ENCODE peak calls at places on chromosomes 13 and 19, in four cellular contexts. One of them, this sample, is unnamed.

GRCh38 chr13:74839656-74840055 is 642.3 kb downstream of the TBC1D4 start:
- DNase-seq in IMR-90: peak; percentile 13
- DNase-seq in suprapubic skin: no peak
- DNase-seq in spleen: no peak
- DNase-seq in this sample: no peak

GRCh38 chr13:43911283-43911682 is 31.6 kb downstream of the LACC1 start:
- DNase-seq in spleen: no peak
- DNase-seq in IMR-90: no peak
- DNase-seq in suprapubic skin: no peak
- DNase-seq in this sample: no peak

GRCh38 chr13:33509642-33510229 is 224.2 kb upstream of the STARD13 start:
- DNase-seq in spleen: peak; percentile 68
- DNase-seq in suprapubic skin: peak; percentile 80
- DNase-seq in IMR-90: no peak
- DNase-seq in this sample: no peak

GRCh38 chr19:7866399-7867091 is 7.6 kb downstream of the PRR36 start:
- DNase-seq in suprapubic skin: no peak
- DNase-seq in spleen: no peak
- DNase-seq in IMR-90: no peak
- DNase-seq in this sample: no peak

GRCh38 chr13:59689057-59689456 is 474.7 kb downstream of the DIAPH3 start:
- DNase-seq in suprapubic skin: no peak
- DNase-seq in IMR-90: no peak
- DNase-seq in spleen: no peak
- DNase-seq in this sample: no peak

GRCh38 chr19:13788991-13789390 is 6.3 kb upstream of the ZSWIM4 start:
- DNase-seq in suprapubic skin: no peak
- DNase-seq in IMR-90: peak; percentile 88
- DNase-seq in spleen: peak; percentile 75
- DNase-seq in this sample: no peak

GRCh38 chr13:33128134-33128533 is 111.9 kb downstream of the KL start:
- DNase-seq in IMR-90: no peak
- DNase-seq in spleen: no peak
- DNase-seq in suprapubic skin: no peak
- DNase-seq in this sample: no peak

GRCh38 chr19:21767065-21767800 is at the start of gene ZNF100:
- DNase-seq in IMR-90: peak; percentile 90
- DNase-seq in suprapubic skin: peak; percentile 98
- DNase-seq in spleen: peak; percentile 94
- DNase-seq in this sample: peak; percentile 92

GRCh38 chr13:28678809-28679208 is 19.9 kb downstream of the POMP start:
- DNase-seq in suprapubic skin: no peak
- DNase-seq in spleen: no peak
- DNase-seq in IMR-90: no peak
- DNase-seq in this sample: no peak

GRCh38 chr13:51549050-51549449 is 35.2 kb upstream of the WDFY2 start:
- DNase-seq in suprapubic skin: no peak
- DNase-seq in spleen: peak; percentile 75
- DNase-seq in IMR-90: no peak
- DNase-seq in this sample: peak; percentile 82

GRCh38 chr19:47514151-47514868 is 553 bp downstream of the NAPA start:
- DNase-seq in suprapubic skin: peak; percentile 86
- DNase-seq in IMR-90: no peak
- DNase-seq in spleen: peak; percentile 82
- DNase-seq in this sample: peak; percentile 90

GRCh38 chr19:41310031-41310831 is at the start of gene CCDC97:
- DNase-seq in spleen: peak; percentile 96
- DNase-seq in IMR-90: peak; percentile 85
- DNase-seq in suprapubic skin: peak; percentile 93
- DNase-seq in this sample: peak; percentile 97

GRCh38 chr19:41307090-41307875 is 2.7 kb upstream of the CCDC97 start:
- DNase-seq in suprapubic skin: no peak
- DNase-seq in IMR-90: no peak
- DNase-seq in spleen: no peak
- DNase-seq in this sample: no peak

GRCh38 chr19:41309225-41310030 is 544 bp upstream of the CCDC97 start:
- DNase-seq in suprapubic skin: no peak
- DNase-seq in IMR-90: no peak
- DNase-seq in spleen: no peak
- DNase-seq in this sample: no peak

GRCh38 chr19:41307954-41308449 is 2.0 kb upstream of the CCDC97 start:
- DNase-seq in suprapubic skin: no peak
- DNase-seq in spleen: no peak
- DNase-seq in IMR-90: no peak
- DNase-seq in this sample: no peak

DNA sequence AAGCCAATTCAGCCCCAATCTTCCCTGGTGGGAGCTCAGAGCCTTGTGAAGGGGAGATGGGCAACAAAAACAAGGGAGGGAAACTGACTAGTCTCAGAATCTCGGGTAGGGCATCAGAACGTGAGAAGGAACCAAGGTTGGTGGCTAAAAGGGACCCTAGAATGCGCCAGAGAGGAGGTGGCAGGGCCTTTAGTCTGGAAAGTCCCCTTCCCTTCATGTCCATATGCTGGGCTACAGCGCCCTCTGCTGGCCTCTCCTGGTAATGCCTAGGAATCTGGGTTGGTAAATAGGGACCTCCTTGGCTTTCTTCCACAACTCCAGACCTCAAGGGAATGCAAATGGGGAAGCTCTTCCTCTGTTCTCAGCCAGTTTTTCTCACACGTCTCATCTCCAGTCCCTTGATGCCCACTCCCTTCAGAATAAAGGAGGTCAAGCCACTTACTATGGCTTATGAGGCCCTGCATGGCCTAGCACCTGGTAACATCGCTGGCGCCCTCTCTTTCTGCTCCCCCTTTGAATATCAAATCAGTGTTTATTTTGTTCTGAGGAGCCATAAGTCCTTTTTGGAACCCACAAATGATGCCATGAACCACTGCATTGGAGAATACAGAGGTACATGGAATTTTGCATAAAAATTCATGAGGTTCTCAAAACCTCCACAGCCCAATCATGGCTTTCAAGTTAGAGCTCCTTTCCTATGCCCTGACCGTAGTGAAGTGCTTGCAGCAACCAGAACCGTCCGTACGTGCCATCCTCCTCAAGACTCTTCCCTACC is 1.3 kb upstream of the CCDC97 start:
- DNase-seq in spleen: peak; percentile 96
- DNase-seq in IMR-90: peak; percentile 86
- DNase-seq in suprapubic skin: peak; percentile 96
- DNase-seq in this sample: peak; percentile 99
- TF ChIP-seq POLR2A in spleen: no peak
- TF ChIP-seq POLR2A in IMR-90: no peak
- TF ChIP-seq POLR2A in suprapubic skin: no peak
- TF ChIP-seq POLR2A in this sample: no peak

DNA sequence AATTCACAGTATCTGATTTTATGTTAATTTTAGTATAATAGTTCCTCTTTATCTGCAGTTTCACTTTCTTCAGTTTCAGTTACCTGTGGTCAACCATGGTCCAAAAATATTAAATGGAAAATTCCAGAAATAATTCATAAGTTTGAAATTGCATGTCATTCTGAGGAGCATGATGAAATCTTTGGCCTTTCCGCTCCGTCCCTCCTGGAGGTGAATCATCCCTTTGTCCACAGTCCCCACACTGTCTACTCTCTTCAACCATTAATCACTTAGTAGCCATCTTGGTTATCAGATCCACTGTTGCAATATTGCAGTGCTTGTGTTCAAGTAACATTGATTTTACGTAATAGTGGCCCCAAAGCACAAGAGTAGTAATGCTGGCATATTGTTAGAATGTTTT is 26.8 kb downstream of the SLITRK6 start:
- DNase-seq in IMR-90: peak; percentile 7
- DNase-seq in spleen: no peak
- DNase-seq in suprapubic skin: no peak
- DNase-seq in this sample: no peak
- H3K4me3 ChIP-seq in IMR-90: no peak overlapping the region
- H3K4me3 ChIP-seq in spleen: no peak overlapping the region
- H3K4me3 ChIP-seq in suprapubic skin: no peak overlapping the region
- H3K4me3 ChIP-seq in this sample: no peak overlapping the region

DNA sequence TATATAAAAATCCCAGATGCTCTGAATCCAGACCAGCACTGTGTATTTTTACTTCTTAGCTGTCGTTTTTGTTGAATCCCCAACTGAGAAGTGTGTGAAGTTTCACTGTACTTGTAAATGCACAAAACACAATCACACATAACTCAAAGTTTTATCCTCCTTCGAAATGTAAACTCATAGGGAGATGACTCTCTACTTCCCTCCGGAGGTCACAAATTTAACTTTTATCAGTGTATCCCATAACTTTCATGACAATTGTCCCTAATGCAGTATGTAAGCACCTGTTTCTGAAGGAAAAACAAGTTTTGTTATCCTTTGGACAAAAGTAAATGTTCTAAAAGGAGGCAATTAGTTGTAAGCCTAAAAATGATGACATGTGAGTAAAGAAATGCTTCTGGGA is 665.0 kb upstream of the SLITRK6 start:
- DNase-seq in IMR-90: no peak
- DNase-seq in spleen: no peak
- DNase-seq in suprapubic skin: no peak
- DNase-seq in this sample: no peak
- TF ChIP-seq CTCF in IMR-90: no peak
- TF ChIP-seq CTCF in spleen: no peak
- TF ChIP-seq CTCF in suprapubic skin: no peak
- TF ChIP-seq CTCF in this sample: no peak

GRCh38 chr13:85313761-85314503 is 485.3 kb downstream of the SLITRK6 start:
- DNase-seq in IMR-90: peak; percentile 46
- DNase-seq in spleen: no peak
- DNase-seq in suprapubic skin: no peak
- DNase-seq in this sample: no peak
- TF ChIP-seq POLR2A in IMR-90: no peak
- TF ChIP-seq POLR2A in spleen: no peak
- TF ChIP-seq POLR2A in suprapubic skin: no peak
- TF ChIP-seq POLR2A in this sample: no peak

GRCh38 chr19:45474191-45474940 is 6.6 kb downstream of the FOSB start:
- DNase-seq in IMR-90: peak; percentile 25
- DNase-seq in suprapubic skin: no peak
- DNase-seq in spleen: no peak
- DNase-seq in this sample: no peak

GRCh38 chr19:45471866-45472556 is 4.2 kb downstream of the FOSB start:
- DNase-seq in IMR-90: no peak
- DNase-seq in spleen: no peak
- DNase-seq in suprapubic skin: no peak
- DNase-seq in this sample: no peak

GRCh38 chr19:45471116-45471865 is 3.5 kb downstream of the FOSB start:
- DNase-seq in spleen: peak; percentile 77
- DNase-seq in IMR-90: no peak
- DNase-seq in suprapubic skin: no peak
- DNase-seq in this sample: no peak

GRCh38 chr19:45473366-45474190 is 5.8 kb downstream of the FOSB start:
- DNase-seq in IMR-90: no peak
- DNase-seq in suprapubic skin: no peak
- DNase-seq in spleen: no peak
- DNase-seq in this sample: no peak

DNA sequence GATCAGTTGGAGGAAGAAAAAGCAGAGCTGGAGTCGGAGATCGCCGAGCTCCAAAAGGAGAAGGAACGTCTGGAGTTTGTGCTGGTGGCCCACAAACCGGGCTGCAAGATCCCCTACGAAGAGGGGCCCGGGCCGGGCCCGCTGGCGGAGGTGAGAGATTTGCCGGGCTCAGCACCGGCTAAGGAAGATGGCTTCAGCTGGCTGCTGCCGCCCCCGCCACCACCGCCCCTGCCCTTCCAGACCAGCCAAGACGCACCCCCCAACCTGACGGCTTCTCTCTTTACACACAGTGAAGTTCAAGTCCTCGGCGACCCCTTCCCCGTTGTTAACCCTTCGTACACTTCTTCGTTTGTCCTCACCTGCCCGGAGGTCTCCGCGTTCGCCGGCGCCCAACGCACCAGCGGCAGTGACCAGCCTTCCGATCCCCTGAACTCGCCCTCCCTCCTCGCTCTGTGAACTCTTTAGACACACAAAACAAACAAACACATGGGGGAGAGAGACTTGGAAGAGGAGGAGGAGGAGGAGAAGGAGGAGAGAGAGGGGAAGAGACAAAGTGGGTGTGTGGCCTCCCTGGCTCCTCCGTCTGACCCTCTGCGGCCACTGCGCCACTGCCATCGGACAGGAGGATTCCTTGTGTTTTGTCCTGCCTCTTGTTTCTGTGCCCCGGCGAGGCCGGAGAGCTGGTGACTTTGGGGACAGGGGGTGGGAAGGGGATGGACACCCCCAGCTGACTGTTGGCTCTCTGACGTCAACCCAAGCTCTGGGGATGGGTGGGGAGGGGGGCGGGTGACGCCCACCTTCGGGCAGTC is 5.0 kb downstream of the FOSB start:
- DNase-seq in spleen: peak; percentile 80
- DNase-seq in suprapubic skin: no peak
- DNase-seq in IMR-90: no peak
- DNase-seq in this sample: no peak
- H3K4me3 ChIP-seq in spleen: no peak overlapping the region
- H3K4me3 ChIP-seq in suprapubic skin: no peak overlapping the region
- H3K4me3 ChIP-seq in IMR-90: no peak overlapping the region
- H3K4me3 ChIP-seq in this sample: no peak overlapping the region

GRCh38 chr13:102905905-102906304 is 60.1 kb downstream of the ERCC5 start:
- DNase-seq in spleen: no peak
- DNase-seq in suprapubic skin: no peak
- DNase-seq in IMR-90: no peak
- DNase-seq in this sample: no peak

GRCh38 chr13:102904408-102904862 is 58.6 kb downstream of the ERCC5 start:
- DNase-seq in IMR-90: no peak
- DNase-seq in suprapubic skin: no peak
- DNase-seq in spleen: no peak
- DNase-seq in this sample: no peak

GRCh38 chr13:102902789-102903347 is 57.0 kb downstream of the ERCC5 start:
- DNase-seq in IMR-90: no peak
- DNase-seq in suprapubic skin: no peak
- DNase-seq in spleen: no peak
- DNase-seq in this sample: no peak

GRCh38 chr13:102901615-102902305 is 55.9 kb downstream of the ERCC5 start:
- DNase-seq in IMR-90: peak; percentile 17
- DNase-seq in suprapubic skin: no peak
- DNase-seq in spleen: no peak
- DNase-seq in this sample: no peak

GRCh38 chr13:102903659-102904407 is 58.0 kb downstream of the ERCC5 start:
- DNase-seq in spleen: no peak
- DNase-seq in IMR-90: peak; percentile 18
- DNase-seq in suprapubic skin: no peak
- DNase-seq in this sample: no peak
- TF ChIP-seq CTCF in spleen: no peak
- TF ChIP-seq CTCF in IMR-90: peak; percentile 56
- TF ChIP-seq CTCF in suprapubic skin: no peak
- TF ChIP-seq CTCF in this sample: no peak

This sample was measured in lower leg skin.